ENCODE peak calls at places on chromosomes 1 and 21, in nine cellular contexts. Q is progenitor cell of endocrine pancreas, S is Panc1, D is body of pancreas, C is epithelial cell of proximal tubule, Y is heart left ventricle, E is CD14-positive monocyte, J is GM12865, R is fibroblast of mammary gland. K is an unnamed sample.
A peak's percentile ranks its signal among the peaks of the same experiment; 100 is the strongest.

GRCh38 chr1:237038211-237038610 is 3.8 kb upstream of the RYR2 start:
- DNase-seq in Q (no peak), S (no peak), D (no peak), C (no peak), Y (no peak), E (no peak), J (no peak), R (no peak), K (no peak)

GRCh38 chr1:174021611-174022079 is 512 bp downstream of the RC3H1 start:
- DNase-seq in Q (peak; percentile 47), S (no peak), D (peak; percentile 49), C (no peak), Y (peak; percentile 77), E (peak; percentile 50), J (peak; percentile 53), R (no peak), K (peak; percentile 55)

GRCh38 chr1:109252893-109253802 is 3.8 kb downstream of the CELSR2 start:
- DNase-seq in Q (no peak), S (no peak), D (peak; percentile 44), C (no peak), Y (no peak), E (peak; percentile 33), J (no peak), R (no peak), K (no peak)

GRCh38 chr1:108881369-108881768 is 4.6 kb downstream of the GPSM2 start:
- DNase-seq in Q (no peak), S (no peak), D (no peak), C (no peak), Y (no peak), E (no peak), J (no peak), R (peak; percentile 66), K (peak; percentile 48)

GRCh38 chr1:162976628-162977027 is 92.5 kb upstream of the RGS4 start:
- DNase-seq in Q (no peak), S (no peak), D (no peak), C (no peak), Y (no peak), E (no peak), J (no peak), R (no peak), K (peak; percentile 64)

GRCh38 chr1:26067432-26067911 is at the start of gene TRIM63:
- DNase-seq in Q (no peak), S (no peak), D (no peak), C (no peak), Y (no peak), E (no peak), J (no peak), R (no peak), K (no peak)

GRCh38 chr1:36846366-36846765 is 187.9 kb downstream of the GRIK3 start:
- DNase-seq in Q (no peak), S (no peak), D (no peak), C (no peak), Y (no peak), E (no peak), J (no peak), R (no peak), K (no peak)

GRCh38 chr1:221663321-221663720 is 78.6 kb downstream of the DUSP10 start:
- DNase-seq in Q (no peak), S (no peak), D (no peak), C (peak; percentile 84), Y (no peak), E (no peak), J (no peak), R (peak; percentile 33), K (no peak)

GRCh38 chr1:15429701-15430149 is 8.5 kb upstream of the CTRC start:
- DNase-seq in Q (no peak), S (no peak), D (peak; percentile 77), C (no peak), Y (no peak), E (peak; percentile 88), J (no peak), R (peak; percentile 79), K (peak; percentile 62)

GRCh38 chr1:30340934-30341333 is 382.5 kb downstream of the MATN1 start:
- DNase-seq in Q (no peak), S (no peak), D (no peak), C (no peak), Y (no peak), E (no peak), J (no peak), R (no peak), K (no peak)

GRCh38 chr1:4587721-4588120 is 66.7 kb upstream of the AJAP1 start:
- DNase-seq in Q (no peak), S (no peak), D (no peak), C (no peak), Y (no peak), E (no peak), J (no peak), R (no peak), K (no peak)

GRCh38 chr1:221947731-221948130 is 205.8 kb upstream of the DUSP10 start:
- DNase-seq in Q (no peak), S (no peak), D (no peak), C (no peak), Y (no peak), E (no peak), J (no peak), R (no peak), K (no peak)

GRCh38 chr1:5329068-5329739 is 663.0 kb downstream of the NPHP4 start:
- DNase-seq in Q (no peak), S (no peak), D (no peak), C (no peak), Y (no peak), E (no peak), J (no peak), R (no peak), K (no peak)

GRCh38 chr1:94322696-94323095 is 85.3 kb upstream of the ARHGAP29 start:
- DNase-seq in Q (no peak), S (peak; percentile 76), D (no peak), C (no peak), Y (no peak), E (no peak), J (no peak), R (peak; percentile 62), K (peak; percentile 79)

GRCh38 chr1:30770150-30770549 is 12.6 kb upstream of the LAPTM5 start:
- DNase-seq in Q (peak; percentile 21), S (no peak), D (no peak), C (no peak), Y (no peak), E (no peak), J (no peak), R (no peak), K (no peak)

GRCh38 chr1:93042134-93042821 is 36.8 kb upstream of the MTF2 start:
- DNase-seq in Q (no peak), S (no peak), D (no peak), C (no peak), Y (no peak), E (no peak), J (peak; percentile 87), R (no peak), K (no peak)

GRCh38 chr1:219304227-219305226 is 130.8 kb downstream of the LYPLAL1 start:
- DNase-seq in Q (no peak), S (peak; percentile 65), D (peak; percentile 20), C (peak; percentile 36), Y (no peak), E (no peak), J (no peak), R (peak; percentile 50), K (peak; percentile 79)

GRCh38 chr1:33640114-33640660 is 167.7 kb downstream of the ZSCAN20 start:
- DNase-seq in Q (no peak), S (no peak), D (no peak), C (no peak), Y (no peak), E (no peak), J (no peak), R (peak; percentile 1), K (no peak)

GRCh38 chr1:163737261-163737660 is 415.5 kb downstream of the NUF2 start:
- DNase-seq in Q (no peak), S (no peak), D (no peak), C (no peak), Y (no peak), E (no peak), J (no peak), R (no peak), K (no peak)

GRCh38 chr1:7677815-7678214 is 93.3 kb upstream of the VAMP3 start:
- DNase-seq in Q (no peak), S (no peak), D (no peak), C (no peak), Y (no peak), E (no peak), J (no peak), R (no peak), K (no peak)
- TF ChIP-seq CTCF in Q (no peak), S (no peak), D (no peak), C (no peak), Y (no peak), E (no peak), J (no peak), R (no peak), K (no peak)

DNA sequence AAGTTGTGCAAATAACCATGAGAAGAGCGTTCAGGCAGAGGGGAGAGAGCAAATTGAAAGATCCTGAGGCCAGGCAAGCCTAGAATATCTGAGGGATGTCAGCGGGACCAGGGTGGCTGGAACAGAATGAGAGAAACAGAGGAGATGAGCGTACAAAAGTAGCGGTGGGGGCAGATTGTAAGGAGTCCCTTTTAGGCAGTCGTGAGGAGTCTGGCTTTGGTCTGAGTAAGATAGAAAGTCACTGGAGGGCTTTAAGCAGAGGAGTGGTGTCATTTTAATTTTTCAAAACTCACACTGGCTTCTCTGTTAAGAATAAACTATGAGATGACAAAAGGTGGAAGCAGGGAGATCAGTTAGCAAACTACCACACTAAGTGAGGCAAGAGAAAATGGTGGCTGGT is 24.2 kb downstream of the ATP5PF start:
- DNase-seq in Q (no peak), S (no peak), D (no peak), C (no peak), Y (no peak), E (no peak), J (no peak), R (no peak), K (no peak)
- TF ChIP-seq CTCF in Q (no peak), S (no peak), D (no peak), C (no peak), Y (no peak), E (no peak), J (no peak), R (no peak), K (no peak)

DNA sequence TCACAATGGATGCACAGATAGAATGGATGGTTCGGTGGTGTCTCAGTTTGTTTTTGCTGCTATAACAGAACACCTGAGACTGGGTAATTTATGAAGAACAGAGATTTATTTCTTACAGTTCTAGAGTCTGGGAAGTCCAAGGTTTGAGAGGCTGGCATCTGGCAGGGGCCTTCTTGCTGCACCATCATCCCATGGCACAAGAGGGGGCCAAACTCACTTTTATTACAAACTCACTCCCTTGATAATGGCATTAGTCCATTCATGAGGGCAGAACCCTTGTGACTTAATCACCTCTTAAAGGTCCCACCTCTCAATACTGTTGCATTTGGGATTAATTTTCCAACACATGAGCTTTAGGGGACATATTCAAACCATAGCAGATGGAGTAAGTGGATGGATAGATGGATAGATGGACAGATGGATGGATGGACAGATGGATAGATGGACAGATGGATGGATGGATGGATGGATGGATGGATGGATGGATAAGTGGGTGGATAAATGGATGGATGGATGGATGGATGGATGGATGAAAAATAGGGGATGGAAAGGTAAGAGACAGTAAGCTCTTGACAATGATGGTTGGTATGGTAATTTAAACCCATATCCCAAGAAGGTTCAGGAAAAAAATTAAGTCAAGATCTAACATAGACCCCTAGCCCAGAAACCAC is 16.5 kb downstream of the CAMK2N1 start:
- DNase-seq in Q (no peak), S (no peak), D (no peak), C (no peak), Y (no peak), E (no peak), J (no peak), R (no peak), K (no peak)
- TF ChIP-seq CTCF in Q (peak; percentile 19), S (no peak), D (no peak), C (peak; percentile 56), Y (no peak), E (no peak), J (no peak), R (no peak), K (no peak)

GRCh38 chr1:203217139-203217621 is 12.3 kb downstream of the CHIT1 start:
- DNase-seq in Q (no peak), S (no peak), D (peak; percentile 22), C (no peak), Y (no peak), E (no peak), J (no peak), R (no peak), K (no peak)
- TF ChIP-seq CTCF in Q (peak; percentile 42), S (no peak), D (no peak), C (peak; percentile 55), Y (no peak), E (no peak), J (no peak), R (no peak), K (peak; percentile 15)